ENCODE peak calls at places on chromosomes 13 and 19, in seven cellular contexts. Q is gastrocnemius medialis, L is sigmoid colon, Z is H1, N is ovary, P is right lobe of liver, J is HCT116. V is an unnamed sample.

GRCh38 chr13:23673354-23673753 is 103.1 kb downstream of the TNFRSF19 start:
- DNase-seq in Q (peak; percentile 33), L (no peak), Z (no peak), N (no peak), P (no peak), J (no peak), V (no peak)

GRCh38 chr19:45643024-45643926 is 4.1 kb upstream of the EML2 start:
- DNase-seq in Q (peak; percentile 27), L (peak; percentile 86), Z (peak; percentile 99), N (peak; percentile 79), P (peak; percentile 86), J (peak; percentile 71), V (peak; percentile 88)

GRCh38 chr13:75635101-75635620 is 969 bp upstream of the LMO7 start:
- DNase-seq in Q (no peak), L (no peak), Z (no peak), N (no peak), P (no peak), J (no peak), V (peak; percentile 23)

GRCh38 chr19:58549664-58550361 is 5.1 kb downstream of the CHMP2A start:
- DNase-seq in Q (no peak), L (peak; percentile 64), Z (no peak), N (no peak), P (no peak), J (no peak), V (no peak)

GRCh38 chr13:42996584-42996983 is 4.5 kb upstream of the EPSTI1 start:
- DNase-seq in Q (no peak), L (no peak), Z (no peak), N (no peak), P (no peak), J (peak; percentile 46), V (no peak)

GRCh38 chr13:47945738-47946137 is 55.3 kb downstream of the SUCLA2 start:
- DNase-seq in Q (no peak), L (no peak), Z (no peak), N (no peak), P (no peak), J (no peak), V (no peak)

GRCh38 chr19:29999490-29999889 is 57.5 kb downstream of the URI1 start:
- DNase-seq in Q (no peak), L (no peak), Z (no peak), N (no peak), P (no peak), J (no peak), V (no peak)

GRCh38 chr13:74710006-74710405 is 575.8 kb upstream of the KLF12 start:
- DNase-seq in Q (no peak), L (no peak), Z (no peak), N (no peak), P (no peak), J (no peak), V (no peak)

GRCh38 chr13:36038785-36039415 is 92.3 kb downstream of the DCLK1 start:
- DNase-seq in Q (no peak), L (no peak), Z (no peak), N (no peak), P (no peak), J (no peak), V (no peak)

GRCh38 chr19:12769689-12770088 is 5.7 kb downstream of the HOOK2 start:
- DNase-seq in Q (no peak), L (no peak), Z (peak; percentile 84), N (no peak), P (no peak), J (no peak), V (no peak)

GRCh38 chr13:37473035-37473434 is 125.5 kb downstream of the POSTN start:
- DNase-seq in Q (no peak), L (no peak), Z (peak; percentile 68), N (no peak), P (no peak), J (no peak), V (no peak)

GRCh38 chr19:18637644-18638630 is 1.1 kb downstream of the KLHL26 start:
- DNase-seq in Q (no peak), L (no peak), Z (no peak), N (no peak), P (no peak), J (peak; percentile 32), V (peak; percentile 92)

GRCh38 chr19:11763117-11763516 is 3.7 kb upstream of the ZNF441 start:
- DNase-seq in Q (no peak), L (no peak), Z (no peak), N (no peak), P (no peak), J (no peak), V (no peak)

GRCh38 chr13:45512148-45512498 is 47.4 kb downstream of the COG3 start:
- DNase-seq in Q (no peak), L (no peak), Z (no peak), N (no peak), P (no peak), J (no peak), V (no peak)

DNA sequence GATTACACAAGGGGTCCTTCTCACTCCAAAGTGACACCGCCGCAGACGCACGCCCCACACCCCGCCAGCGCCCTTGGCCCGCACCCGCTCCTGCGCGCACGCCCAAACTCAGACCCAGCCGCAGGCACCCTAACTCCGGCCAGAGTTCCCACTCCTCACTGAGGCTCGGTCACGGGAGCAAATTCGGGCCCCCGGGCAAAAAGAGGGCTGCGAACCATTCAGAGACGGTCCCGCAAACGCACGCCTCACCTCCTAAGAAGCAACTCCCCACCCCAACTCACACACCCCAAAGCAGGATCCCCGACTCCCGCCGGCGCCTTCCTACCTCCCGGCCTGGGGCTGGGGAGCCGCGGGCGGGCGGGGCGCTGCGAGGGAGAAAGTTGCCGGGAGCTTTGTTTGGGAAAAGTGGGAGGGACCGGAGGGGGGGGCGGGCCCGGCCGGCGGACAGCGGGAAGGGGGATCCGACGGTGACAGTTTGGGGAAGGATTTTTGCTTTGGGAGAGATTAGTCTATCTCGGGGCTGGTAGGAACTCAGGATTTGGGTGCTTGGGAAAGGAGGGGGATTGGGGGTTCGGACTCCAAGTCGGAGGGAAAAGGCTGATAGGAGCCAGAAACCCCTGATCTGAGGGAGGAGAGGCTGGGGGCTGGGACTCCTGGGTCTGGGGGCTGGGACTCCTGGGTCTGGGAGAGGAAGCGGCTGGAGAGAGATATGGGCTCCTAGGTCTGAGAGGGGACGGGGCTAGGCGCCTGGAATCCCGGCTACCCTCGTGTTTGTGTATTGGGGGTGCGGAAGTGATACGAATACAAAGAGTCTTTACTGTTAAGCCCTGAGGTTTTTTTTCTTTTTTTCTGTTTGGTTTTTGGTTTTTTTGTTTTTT is at the start of gene TEAD2:
- DNase-seq in Q (peak; percentile 34), L (peak; percentile 91), Z (peak; percentile 79), N (peak; percentile 85), P (peak; percentile 77), J (no peak), V (peak; percentile 78)
- H3K27ac ChIP-seq in Q (peak within 1 kb of the TSS; percentile 84), L (peak within 1 kb of the TSS; percentile 93), Z (peak within 1 kb of the TSS; percentile 94), N (peak within 1 kb of the TSS; percentile 92), P (peak within 1 kb of the TSS; percentile 78), J (peak within 1 kb of the TSS; percentile 94), V (peak within 1 kb of the TSS; percentile 82)

GRCh38 chr13:93624371-93624777 is 397.8 kb downstream of the GPC6 start:
- DNase-seq in Q (no peak), L (no peak), Z (no peak), N (no peak), P (no peak), J (no peak), V (no peak)

GRCh38 chr13:93625536-93625935 is 398.9 kb downstream of the GPC6 start:
- DNase-seq in Q (no peak), L (no peak), Z (no peak), N (no peak), P (no peak), J (no peak), V (no peak)

GRCh38 chr13:93620366-93620765 is 393.8 kb downstream of the GPC6 start:
- DNase-seq in Q (no peak), L (no peak), Z (no peak), N (no peak), P (no peak), J (no peak), V (no peak)

GRCh38 chr13:93621966-93622365 is 395.4 kb downstream of the GPC6 start:
- DNase-seq in Q (no peak), L (no peak), Z (no peak), N (no peak), P (no peak), J (no peak), V (no peak)

DNA sequence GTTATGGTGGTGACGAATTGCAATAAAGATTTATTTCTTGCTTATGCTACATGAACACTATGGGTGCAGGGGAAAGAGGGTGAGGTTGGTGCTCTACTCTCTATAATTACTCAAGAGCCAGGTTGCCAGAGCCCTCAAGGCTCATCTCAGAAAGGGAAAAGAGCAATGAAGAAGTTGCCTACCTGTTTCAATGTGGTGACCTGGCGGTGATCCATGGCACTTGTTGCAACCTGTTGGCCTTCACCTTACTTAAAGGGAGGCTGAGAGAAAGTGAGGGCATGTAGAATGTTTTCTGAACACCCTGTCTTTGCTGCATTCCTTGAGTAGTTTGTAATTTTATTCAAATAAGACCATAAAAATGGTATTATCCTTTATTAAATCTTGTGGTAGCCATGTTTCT is 394.4 kb downstream of the GPC6 start:
- DNase-seq in Q (no peak), L (no peak), Z (no peak), N (no peak), P (no peak), J (no peak), V (no peak)
- TF ChIP-seq CTCF in Q (no peak), L (no peak), Z (no peak), N (no peak), P (no peak), J (no peak), V (no peak)

GRCh38 chr19:49682274-49682673 is 5.2 kb downstream of the PRMT1 start:
- DNase-seq in Q (no peak), L (no peak), Z (no peak), N (no peak), P (no peak), J (no peak), V (no peak)

GRCh38 chr19:49683814-49684250 is 5.6 kb upstream of the ADM5 start:
- DNase-seq in Q (no peak), L (no peak), Z (no peak), N (no peak), P (no peak), J (no peak), V (no peak)

GRCh38 chr19:49684983-49685553 is 4.3 kb upstream of the ADM5 start:
- DNase-seq in Q (no peak), L (no peak), Z (no peak), N (no peak), P (no peak), J (no peak), V (no peak)

GRCh38 chr19:49685845-49686332 is 3.5 kb upstream of the ADM5 start:
- DNase-seq in Q (no peak), L (no peak), Z (no peak), N (no peak), P (no peak), J (no peak), V (no peak)

GRCh38 chr19:49684251-49684982 is 5.0 kb upstream of the ADM5 start:
- DNase-seq in Q (no peak), L (no peak), Z (peak; percentile 84), N (peak; percentile 30), P (no peak), J (no peak), V (no peak)
- TF ChIP-seq POLR2A in Q (no peak), L (no peak), Z (peak; percentile 68), N (no peak), P (no peak), J (no peak), V (no peak)

GRCh38 chr19:37565370-37565669 is 29.3 kb downstream of the ZNF571 start:
- DNase-seq in Q (no peak), L (no peak), Z (no peak), N (no peak), P (no peak), J (no peak), V (no peak)

GRCh38 chr19:37563518-37563917 is 31.1 kb downstream of the ZNF571 start:
- DNase-seq in Q (no peak), L (no peak), Z (no peak), N (no peak), P (no peak), J (no peak), V (no peak)

GRCh38 chr19:37564624-37565369 is 29.8 kb downstream of the ZNF571 start:
- DNase-seq in Q (no peak), L (no peak), Z (no peak), N (no peak), P (no peak), J (no peak), V (no peak)
- H3K27ac ChIP-seq in Q (no peak overlapping the region), L (no peak overlapping the region), Z (no peak overlapping the region), N (no peak overlapping the region), P (no peak overlapping the region), J (no peak overlapping the region), V (no peak overlapping the region)

V was measured in body of pancreas.